ENCODE peak calls at places on chromosomes 3 and 15, in seven cellular contexts. N is mammary epithelial cell, J is tibial artery, L is ovary, I is IMR-90, F is HL-60, C is bronchial epithelial cell. P is an unnamed sample.

GRCh38 chr3:143269741-143270140 is 150.2 kb downstream of the CHST2 start:
- DNase-seq in L (no peak), I (no peak), F (no peak), N (no peak), J (no peak), C (no peak), P (no peak)

GRCh38 chr15:73009306-73010091 is 42.8 kb upstream of the NEO1 start:
- DNase-seq in N (peak; percentile 68), C (peak; percentile 81), L (no peak), F (no peak), J (no peak), I (no peak), P (no peak)

GRCh38 chr15:60390931-60391501 is 6.8 kb downstream of the ANXA2 start:
- DNase-seq in N (peak; percentile 92), J (peak; percentile 69), I (peak; percentile 83), C (peak; percentile 88), L (no peak), F (no peak), P (no peak)

GRCh38 chr15:58348095-58348812 is 83.5 kb upstream of the LIPC start:
- DNase-seq in L (no peak), C (no peak), J (no peak), I (no peak), F (no peak), N (no peak), P (no peak)

GRCh38 chr15:63833246-63833696 is 477 bp downstream of the HERC1 start:
- DNase-seq in I (peak; percentile 36), N (peak; percentile 32), F (peak; percentile 20), J (peak; percentile 25), C (no peak), L (peak; percentile 36), P (peak; percentile 42)

GRCh38 chr3:115986555-115987207 is 363.4 kb downstream of the GAP43 start:
- DNase-seq in C (peak; percentile 70), J (no peak), F (no peak), I (peak; percentile 34), N (peak; percentile 51), L (no peak), P (no peak)

GRCh38 chr3:111895079-111895478 is 36.0 kb downstream of the PHLDB2 start:
- DNase-seq in C (peak; percentile 27), I (peak; percentile 76), N (no peak), J (no peak), L (no peak), F (no peak), P (no peak)

GRCh38 chr3:150722267-150722666 is 18.5 kb upstream of the ERICH6 start:
- DNase-seq in F (no peak), I (no peak), J (no peak), N (no peak), C (no peak), L (no peak), P (no peak)

GRCh38 chr3:852033-852432 is 240.8 kb upstream of the CNTN6 start:
- DNase-seq in N (peak; percentile 21), L (no peak), J (no peak), F (no peak), C (no peak), I (no peak), P (no peak)

GRCh38 chr3:111733154-111733553 is 125.9 kb upstream of the PHLDB2 start:
- DNase-seq in J (no peak), L (no peak), F (no peak), C (no peak), I (no peak), N (no peak), P (no peak)

GRCh38 chr3:187051724-187052364 is 87.5 kb downstream of the RPL39L start:
- DNase-seq in L (no peak), C (no peak), I (no peak), J (peak; percentile 28), F (no peak), N (no peak), P (no peak)

GRCh38 chr3:79953591-79954105 is 185.8 kb upstream of the ROBO1 start:
- DNase-seq in L (no peak), J (no peak), I (no peak), C (no peak), F (no peak), N (no peak), P (no peak)

GRCh38 chr15:45186771-45187577 is 792 bp downstream of the SHF start:
- DNase-seq in C (no peak), J (no peak), F (no peak), L (peak; percentile 57), I (no peak), N (no peak), P (no peak)

GRCh38 chr3:152121292-152121654 is 147.5 kb upstream of the MBNL1 start:
- DNase-seq in L (no peak), J (no peak), F (no peak), I (peak; percentile 95), N (peak; percentile 77), C (peak; percentile 92), P (no peak)

GRCh38 chr15:81270188-81270587 is 53.8 kb downstream of the STARD5 start:
- DNase-seq in L (no peak), C (no peak), J (no peak), N (no peak), I (no peak), F (no peak), P (no peak)

GRCh38 chr15:39172380-39173281 is 408.2 kb upstream of the THBS1 start:
- DNase-seq in N (peak; percentile 93), C (peak; percentile 34), F (no peak), J (no peak), L (peak; percentile 48), I (peak; percentile 79), P (peak; percentile 12)

GRCh38 chr3:69116897-69117296 is 5.5 kb downstream of the LMOD3 start:
- DNase-seq in I (no peak), N (peak; percentile 80), L (no peak), F (no peak), J (no peak), C (peak; percentile 40), P (peak; percentile 22)

GRCh38 chr3:108645364-108645763 is 55.8 kb downstream of the DZIP3 start:
- DNase-seq in I (no peak), L (no peak), J (no peak), F (no peak), C (no peak), N (no peak), P (no peak)

GRCh38 chr15:65298731-65299130 is 2.9 kb downstream of the RNU5A-1 start:
- DNase-seq in J (no peak), I (no peak), F (no peak), N (no peak), L (no peak), C (no peak), P (no peak)
- H3K4me3 ChIP-seq in J (no peak overlapping the region), I (no peak overlapping the region), F (no peak overlapping the region), N (no peak overlapping the region), L (no peak overlapping the region), C (no peak overlapping the region), P (no peak overlapping the region)

DNA sequence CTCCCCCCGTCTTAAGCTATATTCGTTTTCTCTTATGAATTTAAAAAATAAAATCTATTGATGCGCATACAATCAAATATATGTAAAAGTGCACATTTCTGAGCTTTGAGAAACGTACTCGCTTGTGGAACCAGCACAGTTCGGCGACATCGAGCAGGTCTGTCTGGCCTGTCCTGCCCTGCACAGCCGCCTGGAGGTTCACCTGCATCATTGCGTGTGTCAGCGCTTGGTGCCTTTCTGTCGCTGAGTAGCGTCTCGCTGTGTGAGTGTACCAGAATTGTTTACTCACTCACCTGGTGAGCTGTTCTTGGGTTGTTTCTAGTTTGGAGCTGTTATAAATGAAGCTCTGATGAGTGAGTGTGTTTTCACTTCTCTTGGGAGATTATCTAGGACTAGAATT is 104.0 kb downstream of the VGLL4 start:
- DNase-seq in C (peak; percentile 25), I (no peak), F (no peak), J (no peak), N (no peak), L (no peak), P (peak; percentile 41)
- TF ChIP-seq CTCF in C (peak; percentile 26), I (no peak), F (no peak), J (no peak), N (no peak), L (no peak), P (no peak)

GRCh38 chr3:32817195-32817560 is 619 bp upstream of the TRIM71 start:
- DNase-seq in F (no peak), L (no peak), J (no peak), N (no peak), I (no peak), C (no peak), P (no peak)
- H3K27me3 ChIP-seq in F (peaks cover 38% of the 10 kb centered on the region), L (no peaks in the 10 kb centered on the region), J (peaks cover 66% of the 10 kb centered on the region), N (peaks cover 62% of the 10 kb centered on the region), I (peaks cover 76% of the 10 kb centered on the region), C (peaks cover 47% of the 10 kb centered on the region), P (peaks cover 7% of the 10 kb centered on the region)

DNA sequence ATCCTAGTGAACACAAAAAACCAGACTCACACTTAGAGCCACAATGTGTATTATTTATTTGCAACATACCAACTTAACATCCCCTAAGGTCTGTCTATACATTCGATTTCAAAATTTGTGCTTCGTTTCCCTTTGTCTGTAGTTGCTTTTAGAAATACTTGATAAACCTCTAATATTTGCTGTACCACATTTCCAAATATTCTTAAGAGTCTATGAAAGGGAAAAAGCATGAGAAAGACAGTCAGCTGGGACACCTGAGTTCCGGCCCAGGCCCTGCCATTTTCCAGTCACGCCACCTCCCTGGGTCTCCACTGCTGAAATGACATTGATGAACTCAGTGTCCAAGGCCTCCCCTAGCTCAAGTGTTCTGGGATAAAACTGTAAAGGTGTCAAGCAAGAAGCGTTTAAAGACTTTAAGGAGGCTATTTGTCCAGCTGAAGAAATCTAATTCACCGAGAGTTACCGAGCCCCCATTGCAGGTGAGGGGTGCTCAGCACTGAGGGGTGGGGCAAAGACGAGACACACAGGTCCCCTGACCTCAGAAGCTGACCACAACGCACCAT is 26.6 kb downstream of the LRRC2 start:
- DNase-seq in J (no peak), F (no peak), I (no peak), L (no peak), N (no peak), C (no peak), P (no peak)
- H3K4me3 ChIP-seq in J (no peak overlapping the region), F (no peak overlapping the region), I (no peak overlapping the region), L (no peak overlapping the region), N (no peak overlapping the region), C (no peak overlapping the region), P (no peak overlapping the region)

P was measured in thyroid gland.